ENCODE peak calls at places on chromosomes 4 and X, in seven cellular contexts. F is A549, I is spleen, A is suprapubic skin, G is fibroblast of the aortic adventitia, X is endothelial cell, U is cardiac fibroblast. V is an unnamed sample.

GRCh38 chr4:2510351-2511259 is 25.8 kb upstream of the FAM193A start:
- DNase-seq in X (no peak), G (no peak), F (no peak), U (no peak), I (no peak), A (no peak), V (no peak)

GRCh38 chrX:19723427-19723826 is 164.0 kb downstream of the SH3KBP1 start:
- DNase-seq in F (peak; percentile 35), G (no peak), I (no peak), U (no peak), A (no peak), X (no peak), V (no peak)

GRCh38 chr4:121668368-121669162 is 28.2 kb downstream of the ANXA5 start:
- DNase-seq in G (peak; percentile 96), I (no peak), A (no peak), F (no peak), X (no peak), U (peak; percentile 98), V (no peak)

GRCh38 chr4:143700060-143700419 is 435 bp downstream of the FREM3 start:
- DNase-seq in A (no peak), X (peak; percentile 17), F (no peak), I (peak; percentile 67), U (peak; percentile 26), G (no peak), V (no peak)

GRCh38 chrX:80765226-80765625 is 44.5 kb downstream of the BRWD3 start:
- DNase-seq in G (peak; percentile 76), I (no peak), A (no peak), X (no peak), F (peak; percentile 33), U (peak; percentile 82), V (no peak)

GRCh38 chrX:1385824-1386223 is 6.1 kb downstream of the SLC25A6 start:
- DNase-seq in G (no peak), A (no peak), U (no peak), F (no peak), X (no peak), I (peak; percentile 67), V (no peak)

GRCh38 chr4:103067841-103068547 is 8.6 kb downstream of the SLC9B2 start:
- DNase-seq in F (no peak), U (peak; percentile 59), G (no peak), X (no peak), I (no peak), A (no peak), V (no peak)

GRCh38 chr4:57369446-57369845 is 259.3 kb upstream of the IGFBP7 start:
- DNase-seq in A (no peak), X (no peak), I (no peak), U (no peak), F (no peak), G (no peak), V (no peak)

GRCh38 chrX:107355533-107355932 is 93.9 kb upstream of the FRMPD3 start:
- DNase-seq in U (no peak), F (no peak), A (no peak), I (no peak), G (no peak), X (no peak), V (no peak)

GRCh38 chrX:71637848-71638247 is 19.5 kb upstream of the CXCR3 start:
- DNase-seq in G (peak; percentile 31), X (no peak), U (peak; percentile 71), F (no peak), I (no peak), A (no peak), V (no peak)

GRCh38 chr4:71262161-71262560 is 76.7 kb upstream of the SLC4A4 start:
- DNase-seq in A (no peak), G (no peak), I (no peak), F (no peak), U (no peak), X (no peak), V (no peak)

GRCh38 chrX:38473715-38474114 is 87.6 kb upstream of the TSPAN7 start:
- DNase-seq in F (no peak), A (no peak), G (no peak), I (no peak), U (no peak), X (no peak), V (no peak)

GRCh38 chrX:39677987-39678840 is 419.5 kb downstream of the BCOR start:
- DNase-seq in F (no peak), G (no peak), I (no peak), U (no peak), X (no peak), A (no peak), V (no peak)

GRCh38 chr4:108716340-108716739 is 46.5 kb downstream of the ETNPPL start:
- DNase-seq in F (no peak), G (no peak), A (no peak), U (no peak), X (no peak), I (no peak), V (no peak)

GRCh38 chrX:109871489-109871888 is 131.4 kb upstream of the TMEM164 start:
- DNase-seq in I (no peak), F (no peak), A (no peak), X (no peak), U (no peak), G (no peak), V (no peak)

GRCh38 chr4:47287735-47288134 is 175.8 kb downstream of the COMMD8 start:
- DNase-seq in U (peak; percentile 68), G (peak; percentile 70), A (no peak), I (no peak), F (no peak), X (no peak), V (no peak)

GRCh38 chr4:186554485-186554884 is 882 bp downstream of the MTNR1A start:
- DNase-seq in X (peak; percentile 34), U (peak; percentile 36), A (no peak), I (peak; percentile 44), G (no peak), F (peak; percentile 71), V (no peak)

GRCh38 chrX:20585782-20586181 is 319.1 kb upstream of the RPS6KA3 start:
- DNase-seq in F (no peak), U (no peak), A (no peak), I (no peak), G (peak; percentile 14), X (no peak), V (no peak)

GRCh38 chrX:149630681-149631292 is 805 bp downstream of the TMEM185A start:
- DNase-seq in X (no peak), G (peak; percentile 64), F (peak; percentile 49), A (no peak), I (no peak), U (peak; percentile 59), V (no peak)

GRCh38 chrX:153379971-153380581 is 21.1 kb downstream of the PNMA6E start:
- DNase-seq in X (no peak), I (no peak), F (no peak), U (no peak), A (no peak), G (no peak), V (no peak)

GRCh38 chr4:149521611-149522010 is 294.0 kb downstream of the IQCM start:
- DNase-seq in F (no peak), I (no peak), X (no peak), A (no peak), G (peak; percentile 3), U (no peak), V (no peak)

GRCh38 chr4:139278956-139279722 is 886 bp downstream of the MGARP start:
- DNase-seq in A (no peak), I (peak; percentile 80), U (no peak), X (peak; percentile 26), F (no peak), G (no peak), V (no peak)

GRCh38 chrX:24145340-24146186 is 4.0 kb upstream of the ZFX start:
- DNase-seq in U (peak; percentile 69), X (no peak), F (peak; percentile 76), I (no peak), A (no peak), G (peak; percentile 81), V (no peak)

GRCh38 chr4:8580321-8581093 is at the start of gene GPR78:
- DNase-seq in I (peak; percentile 71), U (peak; percentile 46), X (peak; percentile 95), A (peak; percentile 73), G (peak; percentile 39), F (peak; percentile 33), V (no peak)

DNA sequence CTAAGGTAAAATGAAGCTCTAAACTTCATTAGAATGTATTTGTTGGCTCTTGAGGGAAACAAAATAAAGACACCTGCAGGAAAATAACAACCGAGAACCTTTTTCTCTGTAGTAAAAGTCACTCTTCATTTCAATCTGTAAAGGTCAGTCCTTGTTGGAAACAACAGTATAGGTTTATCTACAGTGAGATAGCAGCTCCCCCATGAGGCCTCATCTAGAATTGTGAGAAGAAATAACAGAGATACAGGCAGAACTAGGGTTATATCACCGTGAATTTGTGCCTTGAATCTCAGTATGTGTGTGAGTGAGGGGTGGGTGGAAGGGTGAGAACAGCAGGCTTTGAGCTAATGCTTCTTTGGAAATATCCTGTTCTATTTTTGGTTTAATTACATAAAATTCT is 107.8 kb upstream of the FMR1 start:
- DNase-seq in A (no peak), I (no peak), F (peak; percentile 7), U (peak; percentile 1), X (peak; percentile 3), G (no peak), V (no peak)
- TF ChIP-seq CTCF in A (no peak), I (no peak), F (peak; percentile 23), U (no peak), X (no peak), G (no peak), V (no peak)

DNA sequence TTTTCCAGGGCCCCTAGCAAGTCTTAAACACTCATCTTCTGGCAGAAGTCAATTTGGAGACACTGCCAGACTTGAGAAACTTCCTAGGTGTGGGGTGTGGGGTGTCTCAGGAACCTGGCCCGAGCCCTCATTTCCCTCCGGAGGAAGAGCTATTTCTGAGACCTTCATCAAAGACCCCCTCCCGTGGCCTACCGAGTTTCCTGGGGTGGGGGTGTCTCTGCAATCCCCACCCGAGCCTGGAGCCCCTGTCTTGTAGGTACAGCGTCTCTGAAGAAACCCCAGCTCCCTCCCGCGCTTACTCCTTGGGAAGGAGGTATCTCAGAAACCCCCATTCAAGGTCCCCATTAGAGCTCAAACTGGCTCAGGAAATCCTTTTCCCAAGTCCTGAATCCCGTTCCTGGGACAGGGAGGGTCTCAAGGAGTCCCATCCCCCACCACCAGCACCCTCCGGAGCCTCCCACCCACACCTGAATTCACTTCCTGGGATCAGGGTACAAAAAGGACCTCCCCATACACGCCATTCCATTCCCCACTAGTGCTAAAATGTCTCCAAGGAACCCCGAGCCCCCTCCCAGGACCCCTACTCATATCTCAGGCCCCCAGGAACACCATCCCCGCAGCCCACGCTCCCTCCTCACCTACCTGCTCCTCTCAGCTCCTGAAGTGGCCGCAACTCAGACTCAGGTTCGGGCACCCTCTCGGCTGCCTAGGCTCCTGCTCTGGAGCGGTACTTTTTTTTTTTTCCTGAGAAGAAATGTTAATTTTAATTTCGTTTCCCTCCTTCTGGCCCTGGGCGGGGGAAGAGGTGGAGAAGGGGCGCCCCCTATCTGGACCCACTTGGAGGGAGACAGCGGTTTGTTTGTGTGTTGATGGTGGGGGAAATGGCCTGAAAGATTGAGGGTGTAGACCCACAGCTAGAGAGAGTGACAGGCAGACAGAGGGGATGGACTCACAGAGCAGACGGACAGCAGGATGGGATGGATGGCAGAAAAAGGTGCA is 1.1 kb downstream of the SLC38A5 start:
- DNase-seq in I (peak; percentile 69), F (no peak), U (no peak), X (no peak), G (no peak), A (no peak), V (no peak)
- TF ChIP-seq CTCF in I (peak; percentile 32), F (no peak), U (no peak), X (no peak), G (peak; percentile 1), A (no peak), V (no peak)

GRCh38 chr4:84583871-84584373 is 995 bp downstream of the CDS1 start:
- DNase-seq in X (no peak), F (no peak), G (no peak), U (peak; percentile 5), I (no peak), A (no peak), V (no peak)
- TF ChIP-seq CTCF in X (no peak), F (no peak), G (no peak), U (peak; percentile 4), I (no peak), A (no peak), V (no peak)

GRCh38 chr4:3668825-3669552 is 97.2 kb upstream of the ADRA2C start:
- DNase-seq in I (no peak), A (no peak), F (no peak), G (no peak), U (no peak), X (no peak), V (no peak)
- TF ChIP-seq CTCF in I (no peak), A (no peak), F (no peak), G (no peak), U (no peak), X (no peak), V (no peak)